ENCODE peak calls at places on chromosomes 5 and 9, in ten cellular contexts. W is AML-193; K is iPS-NIHi11; X is stromal cell of bone marrow; Z is endothelial cell; R is brain microvascular endothelial cell; I is central memory CD4-positive, alpha-beta T cell; H is A549; O is fibroblast of mammary gland; B is C1 segment of cervical spinal cord. E is an unnamed sample.

GRCh38 chr5:53180971-53181370 is 71.4 kb upstream of the MOCS2 start:
- DNase-seq in I (no peak), W (no peak), Z (no peak), X (no peak), B (no peak), K (no peak), H (no peak), R (no peak), O (no peak), E (no peak)

GRCh38 chr9:132546148-132547051 is 36.0 kb upstream of the BARHL1 start:
- DNase-seq in I (no peak), W (no peak), X (no peak), R (peak; percentile 11), H (no peak), K (peak; percentile 82), Z (peak; percentile 43), O (peak; percentile 24), B (peak; percentile 10), E (peak; percentile 4)

GRCh38 chr5:124641154-124641792 is 105.2 kb downstream of the ZNF608 start:
- DNase-seq in R (no peak), I (no peak), W (no peak), Z (no peak), B (no peak), H (no peak), X (no peak), K (no peak), O (no peak), E (no peak)

GRCh38 chr9:136852664-136853595 is 784 bp downstream of the MAMDC4 start:
- DNase-seq in I (no peak), X (no peak), O (no peak), K (no peak), B (no peak), Z (peak; percentile 2), W (no peak), H (no peak), R (no peak), E (no peak)

GRCh38 chr9:92964607-92964975 is 17.3 kb downstream of the FGD3 start:
- DNase-seq in B (no peak), X (no peak), Z (no peak), W (no peak), K (no peak), O (no peak), I (no peak), H (no peak), R (no peak), E (no peak)

GRCh38 chr9:101311759-101312420 is 72.9 kb downstream of the BAAT start:
- DNase-seq in W (peak; percentile 68), I (peak; percentile 35), B (no peak), R (peak; percentile 60), H (peak; percentile 89), X (peak; percentile 53), Z (peak; percentile 25), K (peak; percentile 62), O (peak; percentile 85), E (peak; percentile 88)

GRCh38 chr5:128225245-128226030 is 141.9 kb downstream of the SLC12A2 start:
- DNase-seq in K (no peak), R (no peak), I (no peak), Z (no peak), X (no peak), B (no peak), O (no peak), W (no peak), H (no peak), E (no peak)

GRCh38 chr5:139600336-139600949 is 39.3 kb downstream of the UBE2D2 start:
- DNase-seq in R (peak; percentile 63), O (peak; percentile 79), B (no peak), K (no peak), H (peak; percentile 35), Z (no peak), W (no peak), I (no peak), X (no peak), E (peak; percentile 40)

GRCh38 chr9:33225319-33226152 is 14.4 kb upstream of the SPINK4 start:
- DNase-seq in B (no peak), Z (peak; percentile 66), R (peak; percentile 63), O (peak; percentile 88), H (peak; percentile 83), I (peak; percentile 60), K (no peak), X (peak; percentile 69), W (peak; percentile 66), E (peak; percentile 87)

GRCh38 chr9:6525326-6526040 is 112.5 kb downstream of the UHRF2 start:
- DNase-seq in Z (no peak), K (no peak), H (no peak), X (no peak), B (no peak), W (no peak), O (no peak), I (no peak), R (peak; percentile 3), E (no peak)

GRCh38 chr5:156802501-156802900 is 47.6 kb upstream of the PPP1R2B start:
- DNase-seq in K (peak; percentile 38), X (no peak), W (no peak), R (no peak), B (no peak), Z (no peak), H (no peak), I (no peak), O (no peak), E (no peak)

GRCh38 chr5:172336264-172336663 is 52.7 kb upstream of the UBTD2 start:
- DNase-seq in O (no peak), B (no peak), Z (no peak), X (no peak), K (no peak), W (no peak), I (no peak), H (no peak), R (no peak), E (no peak)

GRCh38 chr5:9170026-9170425 is 375.8 kb downstream of the SEMA5A start:
- DNase-seq in W (no peak), I (no peak), X (no peak), H (no peak), O (peak; percentile 25), B (no peak), Z (no peak), R (no peak), K (no peak), E (no peak)

GRCh38 chr9:4382722-4383317 is 83.0 kb upstream of the GLIS3 start:
- DNase-seq in K (peak; percentile 38), Z (peak; percentile 18), X (peak; percentile 13), H (peak; percentile 28), I (peak; percentile 14), R (peak; percentile 28), O (peak; percentile 41), W (no peak), B (no peak), E (peak; percentile 53)

GRCh38 chr9:84667571-84668203 is 1.8 kb upstream of the NTRK2 start:
- DNase-seq in W (no peak), Z (peak; percentile 29), B (no peak), I (no peak), X (no peak), O (peak; percentile 19), R (peak; percentile 57), H (peak; percentile 41), K (peak; percentile 37), E (peak; percentile 38)

GRCh38 chr9:122346478-122347347 is 24.1 kb upstream of the PTGS1 start:
- DNase-seq in O (no peak), W (no peak), X (no peak), Z (peak; percentile 77), R (no peak), I (no peak), H (no peak), B (peak; percentile 38), K (peak; percentile 65), E (peak; percentile 32)

GRCh38 chr5:132006331-132007120 is 4.9 kb downstream of the ACSL6 start:
- DNase-seq in O (no peak), R (no peak), H (no peak), B (no peak), X (no peak), I (no peak), Z (no peak), K (no peak), W (no peak), E (no peak)

GRCh38 chr9:72588336-72588735 is 66.9 kb downstream of the TMC1 start:
- DNase-seq in W (no peak), Z (no peak), O (peak; percentile 41), R (no peak), I (no peak), K (no peak), X (no peak), B (peak; percentile 1), H (no peak), E (no peak)

GRCh38 chr9:137952976-137953666 is 75.5 kb downstream of the CACNA1B start:
- DNase-seq in I (no peak), B (no peak), H (no peak), X (no peak), Z (no peak), R (no peak), K (no peak), O (no peak), W (no peak), E (no peak)

GRCh38 chr5:158910782-158911692 is 188.7 kb downstream of the EBF1 start:
- DNase-seq in X (no peak), H (peak; percentile 6), B (no peak), O (peak; percentile 76), R (peak; percentile 43), I (no peak), Z (no peak), K (no peak), W (no peak), E (peak; percentile 78)

GRCh38 chr9:133770076-133770777 is 32.1 kb upstream of the SARDH start:
- DNase-seq in I (no peak), B (no peak), O (no peak), K (no peak), X (no peak), H (no peak), R (no peak), Z (no peak), W (no peak), E (no peak)

GRCh38 chr5:14342306-14342705 is 199.2 kb downstream of the TRIO start:
- DNase-seq in Z (no peak), I (no peak), B (no peak), W (no peak), K (no peak), O (peak; percentile 34), H (no peak), X (no peak), R (peak; percentile 24), E (no peak)

GRCh38 chr5:62268239-62268638 is 37.8 kb upstream of the KIF2A start:
- DNase-seq in R (no peak), I (no peak), K (peak; percentile 65), B (no peak), O (no peak), Z (no peak), X (no peak), W (no peak), H (peak; percentile 48), E (peak; percentile 48)

GRCh38 chr9:111253742-111254437 is 76.1 kb downstream of the OR2K2 start:
- DNase-seq in B (no peak), R (no peak), X (no peak), H (no peak), K (no peak), I (no peak), Z (no peak), W (no peak), O (no peak), E (no peak)

GRCh38 chr9:37943329-37944265 is 39.7 kb upstream of the SLC25A51 start:
- DNase-seq in I (no peak), K (no peak), O (peak; percentile 91), X (peak; percentile 88), H (no peak), R (peak; percentile 75), W (no peak), Z (no peak), B (peak; percentile 75), E (peak; percentile 95)

GRCh38 chr5:154740957-154741356 is 14.2 kb upstream of the LARP1 start:
- DNase-seq in K (no peak), Z (no peak), I (no peak), B (peak; percentile 50), W (no peak), X (no peak), R (no peak), H (no peak), O (peak; percentile 68), E (no peak)

GRCh38 chr9:86557063-86557766 is 203.0 kb upstream of the TUT7 start:
- DNase-seq in I (no peak), B (no peak), O (peak; percentile 96), X (peak; percentile 97), R (peak; percentile 82), W (no peak), H (no peak), Z (no peak), K (no peak), E (peak; percentile 67)

GRCh38 chr9:91359734-91360470 is 1.8 kb downstream of the AUH start:
- DNase-seq in W (peak; percentile 41), K (no peak), O (peak; percentile 18), Z (no peak), H (no peak), B (no peak), X (no peak), I (no peak), R (no peak), E (no peak)

E was measured in cardiac fibroblast.